ENCODE peak calls at places on chromosome 17, in four cellular contexts. B is fibroblast of mammary gland, C is IMR-90, K is dorsolateral prefrontal cortex. R is an unnamed sample.

GRCh38 chr17:34366051-34366450 is 3.0 kb upstream of the CCL1 start:
- DNase-seq in K (no peak), C (no peak), B (no peak), R (no peak)

GRCh38 chr17:80938556-80938955 is 53.1 kb upstream of the CHMP6 start:
- DNase-seq in C (no peak), K (no peak), B (no peak), R (no peak)

GRCh38 chr17:12522743-12523181 is 142.9 kb upstream of the MYOCD start:
- DNase-seq in K (no peak), B (peak), C (peak), R (peak)

GRCh38 chr17:16911141-16911937 is 60.6 kb downstream of the TNFRSF13B start:
- DNase-seq in B (no peak), C (no peak), K (peak), R (peak)

GRCh38 chr17:39022961-39023360 is 55.8 kb upstream of the FBXO47 start:
- DNase-seq in C (no peak), B (no peak), K (no peak), R (no peak)

GRCh38 chr17:45405250-45406086 is 27.2 kb downstream of the ARHGAP27 start:
- DNase-seq in B (no peak), K (no peak), C (no peak), R (no peak)

GRCh38 chr17:6596941-6597340 is 40.6 kb upstream of the PITPNM3 start:
- DNase-seq in K (no peak), B (no peak), C (no peak), R (no peak)

GRCh38 chr17:50559674-50560184 is 786 bp upstream of the CACNA1G start:
- DNase-seq in C (peak), B (peak), K (no peak), R (peak)

GRCh38 chr17:83012161-83012800 is 67.1 kb upstream of the METRNL start:
- DNase-seq in B (no peak), K (no peak), C (no peak), R (no peak)

GRCh38 chr17:41687828-41688640 is 651 bp upstream of the EIF1 start:
- DNase-seq in C (peak), B (no peak), K (no peak), R (peak)

GRCh38 chr17:20278805-20279204 is 188.5 kb downstream of the LGALS9B start:
- DNase-seq in C (no peak), K (no peak), B (no peak), R (no peak)

GRCh38 chr17:74863420-74864296 is 4.0 kb upstream of the GRIN2C start:
- DNase-seq in B (no peak), K (no peak), C (no peak), R (no peak)

GRCh38 chr17:35460354-35460851 is 11.8 kb upstream of the SLFN13 start:
- DNase-seq in C (no peak), K (no peak), B (no peak), R (no peak)

GRCh38 chr17:80847506-80848230 is 144.0 kb upstream of the CHMP6 start:
- DNase-seq in B (no peak), C (no peak), K (no peak), R (no peak)

GRCh38 chr17:66276328-66276937 is 26.0 kb upstream of the PRKCA start:
- DNase-seq in K (no peak), B (peak), C (peak), R (peak)

GRCh38 chr17:30372755-30373154 is 6.0 kb upstream of the CPD start:
- DNase-seq in K (no peak), B (peak), C (peak), R (no peak)

GRCh38 chr17:50952889-50953288 is 86.7 kb upstream of the TOB1 start:
- DNase-seq in C (no peak), K (peak), B (no peak), R (no peak)

GRCh38 chr17:82795615-82796014 is 43.8 kb downstream of the TBCD start:
- DNase-seq in K (no peak), C (no peak), B (no peak), R (no peak)

GRCh38 chr17:42378597-42379594 is 9.3 kb downstream of the STAT3 start:
- DNase-seq in B (peak), C (peak), K (no peak), R (peak)

GRCh38 chr17:50731575-50732460 is 12.4 kb downstream of the LUC7L3 start:
- DNase-seq in K (no peak), B (no peak), C (no peak), R (no peak)

GRCh38 chr17:49571283-49571682 is 4.4 kb upstream of the NXPH3 start:
- DNase-seq in K (no peak), C (no peak), B (no peak), R (no peak)

GRCh38 chr17:44219636-44220210 is at the start of gene UBTF:
- DNase-seq in B (no peak), C (peak), K (peak), R (peak)

DNA sequence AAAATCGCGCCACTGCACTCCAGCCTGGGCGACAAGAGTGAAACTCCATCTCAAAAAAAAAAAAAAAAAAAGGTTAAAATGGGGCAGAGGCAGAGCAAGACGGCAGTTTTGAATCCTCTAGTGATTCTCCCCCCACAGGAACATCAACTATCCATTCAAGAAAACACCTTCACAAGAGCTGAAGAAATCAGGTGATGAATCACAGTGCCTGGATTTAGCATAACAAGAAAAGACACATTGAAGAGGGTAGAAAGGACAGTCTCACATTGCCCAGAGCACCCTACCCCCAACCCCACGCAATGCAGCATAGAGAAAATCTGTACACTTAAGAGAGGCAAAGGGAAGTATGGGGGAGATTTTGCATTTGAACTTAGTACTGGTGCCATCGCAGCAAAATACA is 28.8 kb upstream of the RNF43 start:
- DNase-seq in C (no peak), B (no peak), K (no peak), R (no peak)
- TF ChIP-seq CTCF in C (no peak), B (no peak), K (no peak), R (no peak)

GRCh38 chr17:48028736-48029135 is 8.9 kb downstream of the COPZ2 start:
- DNase-seq in C (no peak), K (no peak), B (no peak), R (no peak)

GRCh38 chr17:48027322-48027981 is 10.1 kb downstream of the COPZ2 start:
- DNase-seq in C (no peak), K (no peak), B (no peak), R (no peak)

GRCh38 chr17:48025904-48026502 is 11.6 kb downstream of the COPZ2 start:
- DNase-seq in C (no peak), B (no peak), K (no peak), R (no peak)

GRCh38 chr17:48025040-48025903 is 12.3 kb downstream of the COPZ2 start:
- DNase-seq in B (peak), K (peak), C (peak), R (peak)

GRCh38 chr17:48026503-48027321 is 10.9 kb downstream of the COPZ2 start:
- DNase-seq in C (peak), K (peak), B (peak), R (peak)
- H3K4me3 ChIP-seq in C (no peak), K (no peak), B (no peak), R (no peak)

GRCh38 chr17:7634384-7634783 is 4.4 kb downstream of the SHBG start:
- DNase-seq in B (peak), C (peak), K (no peak), R (peak)
- TF ChIP-seq CTCF in B (peak), C (peak), K (peak), R (peak)

GRCh38 chr17:77883213-77883650 is 75.3 kb upstream of the TNRC6C start:
- DNase-seq in K (no peak), C (no peak), B (no peak), R (no peak)

GRCh38 chr17:77881545-77881944 is 77.0 kb upstream of the TNRC6C start:
- DNase-seq in C (peak), B (peak), K (no peak), R (peak)

GRCh38 chr17:77884019-77884418 is 74.5 kb upstream of the TNRC6C start:
- DNase-seq in B (no peak), C (peak), K (peak), R (no peak)

GRCh38 chr17:77882040-77882439 is 76.5 kb upstream of the TNRC6C start:
- DNase-seq in C (no peak), K (no peak), B (no peak), R (no peak)

GRCh38 chr17:77882481-77883212 is 75.9 kb upstream of the TNRC6C start:
- DNase-seq in B (peak), C (peak), K (no peak), R (peak)
- H3K4me3 ChIP-seq in B (no peak), C (no peak), K (no peak), R (no peak)